ENCODE peak calls at places on chromosome 18, in five cellular contexts. O is body of pancreas, F is GM23338, L is psoas muscle, G is K562. S is an unnamed sample.

GRCh38 chr18:73043231-73044000 is 175.6 kb upstream of the NETO1 start:
- DNase-seq in O (no peak), F (no peak), L (no peak), G (no peak), S (no peak)

GRCh38 chr18:21484851-21485636 is 115.5 kb downstream of the ESCO1 start:
- DNase-seq in O (no peak), F (no peak), L (no peak), G (no peak), S (no peak)

GRCh38 chr18:55781481-55781957 is 193.5 kb upstream of the TCF4 start:
- DNase-seq in O (no peak), F (peak), L (peak), G (peak), S (peak)

GRCh38 chr18:45498270-45498625 is 117.0 kb upstream of the SLC14A2 start:
- DNase-seq in O (no peak), F (no peak), L (no peak), G (no peak), S (no peak)

GRCh38 chr18:44590976-44591375 is 89.7 kb upstream of the SETBP1 start:
- DNase-seq in O (no peak), F (no peak), L (no peak), G (no peak), S (no peak)

GRCh38 chr18:32126538-32126937 is 34.9 kb downstream of the RNF138 start:
- DNase-seq in O (no peak), F (no peak), L (no peak), G (no peak), S (no peak)

GRCh38 chr18:46772396-46772795 is 15.5 kb upstream of the ST8SIA5 start:
- DNase-seq in O (no peak), F (no peak), L (no peak), G (no peak), S (no peak)

GRCh38 chr18:2903006-2903405 is 56.2 kb downstream of the EMILIN2 start:
- DNase-seq in O (no peak), F (no peak), L (peak), G (peak), S (peak)

GRCh38 chr18:70158992-70159717 is 46.3 kb downstream of the RTTN start:
- DNase-seq in O (no peak), F (no peak), L (no peak), G (no peak), S (no peak)

GRCh38 chr18:44943201-44943881 is 262.7 kb downstream of the SETBP1 start:
- DNase-seq in O (no peak), F (peak), L (no peak), G (no peak), S (no peak)

GRCh38 chr18:11553098-11553940 is 56.1 kb upstream of the SLC35G4 start:
- DNase-seq in O (peak), F (peak), L (no peak), G (peak), S (no peak)

GRCh38 chr18:32072321-32072720 is 19.4 kb upstream of the RNF138 start:
- DNase-seq in O (no peak), F (peak), L (no peak), G (peak), S (no peak)

GRCh38 chr18:58432050-58432727 is 196.7 kb downstream of the ALPK2 start:
- DNase-seq in O (no peak), F (no peak), L (no peak), G (no peak), S (no peak)

GRCh38 chr18:30999887-31000628 is 42.5 kb downstream of the DSC3 start:
- DNase-seq in O (no peak), F (peak), L (no peak), G (no peak), S (no peak)

GRCh38 chr18:3529077-3529476 is 79.1 kb downstream of the TGIF1 start:
- DNase-seq in O (no peak), F (no peak), L (no peak), G (no peak), S (no peak)

GRCh38 chr18:56489901-56490300 is 148.5 kb downstream of the TXNL1 start:
- DNase-seq in O (no peak), F (no peak), L (no peak), G (no peak), S (no peak)

GRCh38 chr18:54357660-54358494 is at the start of the genes C18orf54 and STARD6:
- DNase-seq in O (peak), F (peak), L (peak), G (peak), S (peak)

GRCh38 chr18:78295271-78295670 is 684.3 kb upstream of the SALL3 start:
- DNase-seq in O (no peak), F (no peak), L (no peak), G (no peak), S (no peak)

GRCh38 chr18:28147674-28148171 is 29.2 kb downstream of the CDH2 start:
- DNase-seq in O (no peak), F (no peak), L (no peak), G (no peak), S (no peak)

GRCh38 chr18:42814618-42815017 is 300.9 kb downstream of the RIT2 start:
- DNase-seq in O (no peak), F (no peak), L (no peak), G (no peak), S (no peak)

GRCh38 chr18:42480521-42480920 is 525.5 kb downstream of the PIK3C3 start:
- DNase-seq in O (no peak), F (no peak), L (no peak), G (no peak), S (no peak)

GRCh38 chr18:28018361-28018760 is 158.6 kb downstream of the CDH2 start:
- DNase-seq in O (no peak), F (no peak), L (no peak), G (no peak), S (no peak)

GRCh38 chr18:74567805-74568204 is 29.9 kb upstream of the ZNF407 start:
- DNase-seq in O (no peak), F (peak), L (no peak), G (no peak), S (no peak)

GRCh38 chr18:67553471-67553870 is 37.0 kb upstream of the DSEL start:
- DNase-seq in O (no peak), F (no peak), L (no peak), G (no peak), S (no peak)

GRCh38 chr18:44816449-44816848 is 135.8 kb downstream of the SETBP1 start:
- DNase-seq in O (no peak), F (no peak), L (no peak), G (no peak), S (no peak)

GRCh38 chr18:27731211-27731610 is 445.7 kb downstream of the CDH2 start:
- DNase-seq in O (no peak), F (no peak), L (no peak), G (no peak), S (no peak)

GRCh38 chr18:22174341-22175148 is 5.2 kb downstream of the GATA6 start:
- DNase-seq in O (no peak), F (no peak), L (no peak), G (no peak), S (no peak)

GRCh38 chr18:3596324-3597158 is 146.6 kb downstream of the TGIF1 start:
- DNase-seq in O (peak), F (no peak), L (peak), G (peak), S (peak)

GRCh38 chr18:74972354-74972753 is 236.6 kb downstream of the PTGR3 start:
- DNase-seq in O (no peak), F (no peak), L (no peak), G (no peak), S (no peak)

GRCh38 chr18:74873629-74874028 is 276.0 kb downstream of the ZNF407 start:
- DNase-seq in O (no peak), F (peak), L (no peak), G (no peak), S (no peak)

GRCh38 chr18:13381907-13382682 is 163.5 kb downstream of the LDLRAD4 start:
- DNase-seq in O (peak), F (no peak), L (peak), G (no peak), S (peak)

GRCh38 chr18:31679806-31680793 is 4.3 kb downstream of the B4GALT6 start:
- DNase-seq in O (no peak), F (no peak), L (no peak), G (no peak), S (no peak)

GRCh38 chr18:26536664-26537063 is 11.7 kb downstream of the KCTD1 start:
- DNase-seq in O (no peak), F (no peak), L (no peak), G (no peak), S (no peak)

GRCh38 chr18:33579147-33579867 is 1.3 kb downstream of the ASXL3 start:
- DNase-seq in O (no peak), F (peak), L (no peak), G (no peak), S (no peak)

GRCh38 chr18:32891130-32891529 is 118.3 kb upstream of the KLHL14 start:
- DNase-seq in O (no peak), F (no peak), L (no peak), G (no peak), S (no peak)

GRCh38 chr18:50654211-50654610 is 94.3 kb downstream of the MAPK4 start:
- DNase-seq in O (no peak), F (no peak), L (no peak), G (no peak), S (no peak)
- H3K4me3 ChIP-seq in O (no peak), F (no peak), L (no peak), G (no peak), S (no peak)

GRCh38 chr18:49490246-49490762 is 3.3 kb upstream of the C18orf32 start:
- DNase-seq in O (no peak), F (no peak), L (no peak), G (no peak), S (no peak)
- H3K4me3 ChIP-seq in O (no peak), F (peak), L (peak), G (peak), S (no peak)

GRCh38 chr18:79982736-79983135 is 5.6 kb downstream of the TXNL4A start:
- DNase-seq in O (no peak), F (no peak), L (no peak), G (peak), S (no peak)

GRCh38 chr18:79983793-79984192 is 4.6 kb downstream of the TXNL4A start:
- DNase-seq in O (no peak), F (no peak), L (no peak), G (no peak), S (no peak)

GRCh38 chr18:79979843-79980242 is 8.5 kb downstream of the TXNL4A start:
- DNase-seq in O (no peak), F (no peak), L (no peak), G (no peak), S (no peak)

GRCh38 chr18:79983253-79983652 is 5.1 kb downstream of the TXNL4A start:
- DNase-seq in O (no peak), F (no peak), L (no peak), G (no peak), S (no peak)

GRCh38 chr18:79980585-79980984 is 7.8 kb downstream of the TXNL4A start:
- DNase-seq in O (no peak), F (no peak), L (no peak), G (no peak), S (no peak)
- H3K4me3 ChIP-seq in O (no peak), F (no peak), L (no peak), G (no peak), S (no peak)

GRCh38 chr18:63182247-63182771 is 137.3 kb downstream of the BCL2 start:
- DNase-seq in O (no peak), F (no peak), L (no peak), G (no peak), S (no peak)
- H3K4me3 ChIP-seq in O (no peak), F (no peak), L (no peak), G (no peak), S (no peak)

GRCh38 chr18:8799593-8799992 is 94.2 kb downstream of the MTCL1 start:
- DNase-seq in O (no peak), F (no peak), L (no peak), G (no peak), S (no peak)
- H3K4me3 ChIP-seq in O (no peak), F (no peak), L (no peak), G (no peak), S (no peak)

GRCh38 chr18:61765097-61765496 is 127.7 kb downstream of the RNF152 start:
- DNase-seq in O (no peak), F (peak), L (no peak), G (peak), S (peak)
- H3K4me3 ChIP-seq in O (no peak), F (no peak), L (no peak), G (no peak), S (no peak)

GRCh38 chr18:48009116-48009825 is 78.8 kb upstream of the SMAD2 start:
- DNase-seq in O (no peak), F (no peak), L (no peak), G (no peak), S (no peak)

GRCh38 chr18:48006415-48007175 is 76.1 kb upstream of the SMAD2 start:
- DNase-seq in O (no peak), F (no peak), L (no peak), G (no peak), S (no peak)

GRCh38 chr18:48010264-48010663 is 79.8 kb upstream of the SMAD2 start:
- DNase-seq in O (no peak), F (no peak), L (no peak), G (no peak), S (no peak)

GRCh38 chr18:48007381-48007780 is 76.9 kb upstream of the SMAD2 start:
- DNase-seq in O (no peak), F (no peak), L (no peak), G (no peak), S (no peak)

GRCh38 chr18:48007955-48008701 is 77.7 kb upstream of the SMAD2 start:
- DNase-seq in O (peak), F (peak), L (peak), G (peak), S (peak)
- H3K4me3 ChIP-seq in O (no peak), F (peak), L (peak), G (peak), S (peak)

GRCh38 chr18:24986611-24987270 is 365.2 kb downstream of the ZNF521 start:
- DNase-seq in O (no peak), F (peak), L (no peak), G (no peak), S (no peak)
- H3K4me3 ChIP-seq in O (no peak), F (no peak), L (peak), G (no peak), S (no peak)

GRCh38 chr18:24231773-24232735 is 93.2 kb downstream of the CABYR start:
- DNase-seq in O (no peak), F (no peak), L (no peak), G (no peak), S (peak)

GRCh38 chr18:24230766-24231165 is 91.9 kb downstream of the CABYR start:
- DNase-seq in O (no peak), F (no peak), L (no peak), G (no peak), S (no peak)

GRCh38 chr18:24232814-24233213 is 94.0 kb downstream of the CABYR start:
- DNase-seq in O (no peak), F (no peak), L (no peak), G (no peak), S (no peak)

GRCh38 chr18:24234850-24235418 is 96.1 kb downstream of the CABYR start:
- DNase-seq in O (no peak), F (no peak), L (no peak), G (no peak), S (no peak)

GRCh38 chr18:24234330-24234729 is 95.5 kb downstream of the CABYR start:
- DNase-seq in O (peak), F (no peak), L (peak), G (no peak), S (peak)
- H3K4me3 ChIP-seq in O (no peak), F (peak), L (no peak), G (no peak), S (no peak)

GRCh38 chr18:48929951-48930713 is 20.6 kb downstream of the SMAD7 start:
- DNase-seq in O (peak), F (peak), L (no peak), G (no peak), S (no peak)
- H3K4me3 ChIP-seq in O (no peak), F (peak), L (no peak), G (no peak), S (no peak)

S was measured in uterus.